ENCODE peak calls at places on chromosome 20, in eight cellular contexts. C, Q, P, H, K, Y, W and E are unnamed samples.

GRCh38 chr20:20060234-20060998 is 8.1 kb downstream of the CFAP61 start:
- DNase-seq in Y (no peak), W (no peak), P (no peak), Q (no peak), K (no peak), C (no peak), H (no peak), E (no peak)

GRCh38 chr20:48403362-48403761 is 424.4 kb downstream of the PREX1 start:
- DNase-seq in Y (no peak), P (no peak), H (no peak), Q (no peak), C (no peak), W (no peak), K (no peak), E (no peak)

GRCh38 chr20:48350291-48350988 is 477.4 kb downstream of the PREX1 start:
- DNase-seq in K (no peak), Y (no peak), H (no peak), C (no peak), P (no peak), Q (no peak), W (no peak), E (no peak)

GRCh38 chr20:54123587-54124180 is 50.1 kb downstream of the CYP24A1 start:
- DNase-seq in Y (peak; percentile 41), C (no peak), Q (peak; percentile 100), H (peak; percentile 93), P (peak; percentile 78), K (no peak), W (peak; percentile 92), E (no peak)

GRCh38 chr20:38893485-38894090 is 32.6 kb upstream of the FAM83D start:
- DNase-seq in C (peak; percentile 83), P (peak; percentile 79), K (peak; percentile 75), H (peak; percentile 18), Y (peak; percentile 69), Q (peak; percentile 75), W (peak; percentile 35), E (peak; percentile 91)

GRCh38 chr20:57851786-57852185 is 142.0 kb upstream of the PMEPA1 start:
- DNase-seq in H (no peak), P (no peak), Y (no peak), W (no peak), Q (no peak), K (no peak), C (no peak), E (no peak)

GRCh38 chr20:10505320-10506226 is 70.5 kb downstream of the SLX4IP start:
- DNase-seq in P (no peak), H (peak; percentile 35), W (peak; percentile 89), K (no peak), C (no peak), Y (no peak), Q (no peak), E (no peak)

GRCh38 chr20:32445539-32446273 is 87.6 kb downstream of the ASXL1 start:
- DNase-seq in W (no peak), Y (no peak), Q (no peak), C (no peak), H (no peak), K (no peak), P (peak; percentile 40), E (no peak)

GRCh38 chr20:3204124-3204794 is at the start of gene DDRGK1:
- DNase-seq in Y (peak; percentile 94), W (peak; percentile 83), H (peak; percentile 69), K (peak; percentile 90), C (peak; percentile 87), Q (peak; percentile 91), P (peak; percentile 89), E (peak; percentile 94)

GRCh38 chr20:53737404-53738038 is 143.9 kb upstream of the ZNF217 start:
- DNase-seq in C (peak; percentile 10), Y (no peak), Q (peak; percentile 29), P (no peak), H (no peak), K (no peak), W (peak; percentile 13), E (no peak)

GRCh38 chr20:33005132-33005566 is 916 bp upstream of the SUN5 start:
- DNase-seq in K (no peak), C (peak; percentile 53), Y (no peak), W (no peak), Q (peak; percentile 59), P (no peak), H (peak; percentile 15), E (no peak)

GRCh38 chr20:61719691-61720347 is 345.9 kb downstream of the TAF4 start:
- DNase-seq in H (no peak), C (no peak), P (no peak), K (no peak), Q (no peak), W (peak; percentile 4), Y (no peak), E (no peak)

GRCh38 chr20:38221041-38221589 is 39.4 kb downstream of the KIAA1755 start:
- DNase-seq in P (peak; percentile 60), K (peak; percentile 78), Q (peak; percentile 92), Y (peak; percentile 82), H (peak; percentile 52), W (peak; percentile 66), C (peak; percentile 25), E (peak; percentile 90)

GRCh38 chr20:57465486-57465885 is 59.5 kb downstream of the CTCFL start:
- DNase-seq in C (no peak), K (no peak), H (no peak), Y (no peak), Q (no peak), P (peak; percentile 27), W (no peak), E (no peak)

GRCh38 chr20:37538003-37538402 is 10.3 kb upstream of the BLCAP start:
- DNase-seq in Y (no peak), Q (peak; percentile 86), P (no peak), K (no peak), H (peak; percentile 55), C (no peak), W (peak; percentile 44), E (no peak)

GRCh38 chr20:57656252-57656820 is 36.1 kb upstream of the ZBP1 start:
- DNase-seq in Q (no peak), K (no peak), P (peak; percentile 31), Y (peak; percentile 16), C (no peak), W (no peak), H (no peak), E (peak; percentile 23)

GRCh38 chr20:38651562-38651961 is 50.0 kb downstream of the ARHGAP40 start:
- DNase-seq in Y (no peak), W (no peak), K (no peak), H (no peak), C (no peak), P (no peak), Q (no peak), E (no peak)

GRCh38 chr20:47921306-47922279 is 136.3 kb upstream of the SULF2 start:
- DNase-seq in P (no peak), C (no peak), H (no peak), Q (peak; percentile 59), Y (no peak), W (no peak), K (no peak), E (no peak)

GRCh38 chr20:11204926-11205768 is 531.3 kb upstream of the JAG1 start:
- DNase-seq in Y (no peak), K (peak; percentile 19), Q (peak; percentile 84), C (peak; percentile 67), P (no peak), W (peak; percentile 70), H (peak; percentile 71), E (no peak)

GRCh38 chr20:64214952-64215351 is 40.6 kb upstream of the PCMTD2 start:
- DNase-seq in P (no peak), C (no peak), H (no peak), Y (no peak), W (no peak), K (no peak), Q (no peak), E (no peak)
- TF ChIP-seq CTCF in P (no peak), C (no peak), H (no peak), Y (no peak), W (no peak), K (no peak), Q (no peak), E (no peak)

GRCh38 chr20:63226020-63226943 is 9.4 kb upstream of the BIRC7 start:
- DNase-seq in K (no peak), Q (no peak), P (no peak), H (no peak), C (no peak), W (no peak), Y (no peak), E (no peak)

GRCh38 chr20:63230800-63231268 is 4.9 kb upstream of the BIRC7 start:
- DNase-seq in Q (peak; percentile 58), Y (no peak), H (peak; percentile 60), P (no peak), K (peak; percentile 58), C (peak; percentile 24), W (peak; percentile 79), E (no peak)

GRCh38 chr20:63227260-63227659 is 8.4 kb upstream of the BIRC7 start:
- DNase-seq in Y (no peak), W (no peak), K (no peak), Q (no peak), C (no peak), H (no peak), P (no peak), E (no peak)

GRCh38 chr20:63232235-63233060 is 3.3 kb upstream of the BIRC7 start:
- DNase-seq in C (no peak), K (peak; percentile 1), H (peak; percentile 96), W (peak; percentile 98), Y (no peak), Q (peak; percentile 90), P (no peak), E (no peak)

DNA sequence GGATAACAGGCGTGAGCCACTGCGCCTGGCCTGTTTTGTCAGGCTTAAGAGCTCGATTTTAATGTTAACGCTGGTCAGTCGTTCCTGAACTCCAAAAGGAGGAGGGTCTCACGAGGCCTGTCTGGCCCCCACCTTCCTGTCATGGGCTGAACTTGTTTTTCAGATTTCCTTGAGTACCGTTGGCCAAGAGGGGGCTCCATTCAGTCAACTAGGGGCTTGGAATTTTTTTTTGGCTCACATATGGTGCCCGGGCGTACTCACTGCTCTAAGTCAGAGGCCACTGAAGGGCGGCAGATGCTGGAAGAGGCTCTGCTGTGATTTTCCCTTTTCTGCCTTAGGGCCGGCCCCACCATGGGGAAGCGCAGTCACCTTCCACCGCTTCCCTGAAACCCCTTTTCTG is 6.9 kb upstream of the BIRC7 start:
- DNase-seq in Y (no peak), P (no peak), W (no peak), C (no peak), K (no peak), Q (no peak), H (no peak), E (no peak)
- TF ChIP-seq CTCF in Y (no peak), P (no peak), W (no peak), C (no peak), K (no peak), Q (no peak), H (no peak), E (no peak)

GRCh38 chr20:35826361-35826760 is 54.5 kb downstream of the PHF20 start:
- DNase-seq in C (no peak), W (no peak), H (no peak), K (no peak), Q (no peak), P (no peak), Y (no peak), E (no peak)
- TF ChIP-seq CTCF in C (no peak), W (no peak), H (no peak), K (no peak), Q (no peak), P (no peak), Y (no peak), E (no peak)

DNA sequence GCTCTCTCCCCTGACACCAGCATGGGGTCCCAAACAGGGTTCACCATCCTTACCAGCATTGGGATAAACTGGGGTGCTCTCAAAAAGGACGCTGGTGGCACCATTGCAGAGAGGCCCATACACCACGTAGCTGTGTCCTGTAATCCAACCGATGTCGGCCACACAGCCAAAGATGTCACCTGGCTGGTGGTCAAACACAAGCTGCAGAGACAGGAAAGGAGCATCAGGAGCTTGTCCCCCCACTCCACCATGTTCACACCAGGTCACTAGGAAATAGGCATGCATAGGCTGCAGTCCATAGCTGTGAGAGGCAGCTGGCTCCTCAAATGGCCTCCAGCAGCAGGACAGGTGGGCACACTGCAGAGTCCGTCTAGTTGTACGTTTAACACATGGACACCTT is 28.8 kb upstream of the APMAP start:
- DNase-seq in W (no peak), H (no peak), Q (no peak), C (no peak), K (no peak), P (no peak), Y (no peak), E (no peak)
- TF ChIP-seq CTCF in W (no peak), H (no peak), Q (no peak), C (no peak), K (no peak), P (no peak), Y (no peak), E (no peak)